ENCODE peak calls at places on chromosomes 2 and 18, in six cellular contexts. D, J, A, H, Y and U are unnamed samples.
A peak's percentile ranks its signal among the peaks of the same experiment; 100 is the strongest.

GRCh38 chr2:66433945-66434678 is 813 bp upstream of the MEIS1 start:
- DNase-seq in J (peak; percentile 60), H (peak; percentile 86), A (peak; percentile 33), D (peak; percentile 43), Y (no peak), U (peak; percentile 68)

GRCh38 chr2:51032748-51033355 is 920 bp upstream of the NRXN1 start:
- DNase-seq in A (no peak), D (no peak), J (no peak), Y (no peak), H (no peak), U (no peak)

GRCh38 chr2:52387937-52388590 is 1356.1 kb upstream of the NRXN1 start:
- DNase-seq in H (no peak), A (no peak), Y (no peak), D (no peak), J (no peak), U (no peak)

GRCh38 chr18:12296457-12296856 is 11.6 kb upstream of the TUBB6 start:
- DNase-seq in J (no peak), H (peak; percentile 75), Y (no peak), A (no peak), D (no peak), U (no peak)

GRCh38 chr2:156649596-156649995 is 213.4 kb downstream of the GPD2 start:
- DNase-seq in H (no peak), Y (no peak), D (no peak), J (no peak), A (no peak), U (no peak)

GRCh38 chr2:127197475-127198385 is 22.4 kb downstream of the CYP27C1 start:
- DNase-seq in J (peak; percentile 65), H (peak; percentile 39), Y (peak; percentile 9), A (peak; percentile 71), D (peak; percentile 69), U (peak; percentile 91)

GRCh38 chr2:192250961-192251360 is 56.2 kb upstream of the TMEFF2 start:
- DNase-seq in D (no peak), Y (no peak), J (no peak), A (no peak), H (no peak), U (no peak)

GRCh38 chr18:31643003-31643402 is 41.4 kb downstream of the B4GALT6 start:
- DNase-seq in H (no peak), A (no peak), J (no peak), D (no peak), Y (no peak), U (no peak)

GRCh38 chr2:221571391-221572179 is 519 bp downstream of the EPHA4 start:
- DNase-seq in A (no peak), H (peak; percentile 47), Y (no peak), J (peak; percentile 12), D (no peak), U (no peak)

GRCh38 chr18:3889803-3890202 is 439.8 kb downstream of the TGIF1 start:
- DNase-seq in A (peak; percentile 9), J (no peak), Y (no peak), D (no peak), H (no peak), U (no peak)

GRCh38 chr2:56450083-56450482 is 266.3 kb downstream of the CCDC85A start:
- DNase-seq in A (no peak), J (no peak), Y (no peak), D (no peak), H (no peak), U (no peak)

GRCh38 chr2:235054919-235055318 is 103.1 kb downstream of the SH3BP4 start:
- DNase-seq in Y (no peak), H (no peak), A (no peak), D (no peak), J (no peak), U (no peak)

GRCh38 chr2:230953843-230954242 is 28.8 kb upstream of the GPR55 start:
- DNase-seq in J (no peak), Y (no peak), H (no peak), D (no peak), A (no peak), U (no peak)

GRCh38 chr2:64943387-64944150 is 45.6 kb upstream of the SLC1A4 start:
- DNase-seq in J (peak; percentile 40), Y (no peak), A (peak; percentile 97), D (no peak), H (no peak), U (peak; percentile 69)

GRCh38 chr2:171235262-171235881 is 74.7 kb upstream of the TLK1 start:
- DNase-seq in J (no peak), D (no peak), Y (no peak), A (no peak), H (no peak), U (no peak)

GRCh38 chr18:3451989-3452749 is 2.2 kb downstream of the TGIF1 start:
- DNase-seq in D (peak; percentile 55), H (peak; percentile 70), A (no peak), J (no peak), Y (no peak), U (peak; percentile 54)

GRCh38 chr2:33060405-33060804 is 113.7 kb downstream of the LTBP1 start:
- DNase-seq in D (no peak), Y (no peak), H (no peak), J (no peak), A (no peak), U (no peak)

GRCh38 chr2:240449764-240450531 is 14.5 kb downstream of the GPC1 start:
- DNase-seq in A (no peak), J (no peak), H (no peak), D (no peak), Y (no peak), U (peak; percentile 46)

GRCh38 chr2:109379507-109379906 is 234.3 kb downstream of the SEPTIN10 start:
- DNase-seq in D (no peak), Y (no peak), A (no peak), J (no peak), H (no peak), U (no peak)

GRCh38 chr2:163370169-163370886 is 365.5 kb downstream of the FIGN start:
- DNase-seq in A (no peak), D (no peak), H (no peak), Y (no peak), J (no peak), U (no peak)

GRCh38 chr2:55809875-55810620 is 113.5 kb downstream of the EFEMP1 start:
- DNase-seq in A (no peak), D (no peak), J (no peak), Y (no peak), H (no peak), U (no peak)

GRCh38 chr2:11572996-11573395 is 39.2 kb downstream of the GREB1 start:
- DNase-seq in J (no peak), Y (no peak), H (no peak), D (no peak), A (no peak), U (no peak)

GRCh38 chr18:70280007-70280925 is 8.6 kb upstream of the SOCS6 start:
- DNase-seq in Y (no peak), D (no peak), A (no peak), J (no peak), H (peak; percentile 48), U (no peak)

GRCh38 chr2:64405476-64406406 is 48.2 kb upstream of the LGALSL start:
- DNase-seq in D (no peak), J (no peak), H (peak; percentile 32), Y (no peak), A (no peak), U (peak; percentile 25)

GRCh38 chr2:70965506-70965905 is 12.9 kb upstream of the ANKRD53 start:
- DNase-seq in Y (no peak), J (no peak), A (no peak), D (no peak), H (no peak), U (no peak)

GRCh38 chr2:70966681-70967080 is 11.7 kb upstream of the ANKRD53 start:
- DNase-seq in H (no peak), A (no peak), J (no peak), D (no peak), Y (no peak), U (no peak)

GRCh38 chr2:70964133-70964532 is 14.3 kb upstream of the ANKRD53 start:
- DNase-seq in Y (no peak), D (no peak), H (no peak), A (no peak), J (no peak), U (no peak)

GRCh38 chr2:70962885-70963878 is 15.2 kb upstream of the ANKRD53 start:
- DNase-seq in A (no peak), H (no peak), J (no peak), Y (no peak), D (no peak), U (no peak)

DNA sequence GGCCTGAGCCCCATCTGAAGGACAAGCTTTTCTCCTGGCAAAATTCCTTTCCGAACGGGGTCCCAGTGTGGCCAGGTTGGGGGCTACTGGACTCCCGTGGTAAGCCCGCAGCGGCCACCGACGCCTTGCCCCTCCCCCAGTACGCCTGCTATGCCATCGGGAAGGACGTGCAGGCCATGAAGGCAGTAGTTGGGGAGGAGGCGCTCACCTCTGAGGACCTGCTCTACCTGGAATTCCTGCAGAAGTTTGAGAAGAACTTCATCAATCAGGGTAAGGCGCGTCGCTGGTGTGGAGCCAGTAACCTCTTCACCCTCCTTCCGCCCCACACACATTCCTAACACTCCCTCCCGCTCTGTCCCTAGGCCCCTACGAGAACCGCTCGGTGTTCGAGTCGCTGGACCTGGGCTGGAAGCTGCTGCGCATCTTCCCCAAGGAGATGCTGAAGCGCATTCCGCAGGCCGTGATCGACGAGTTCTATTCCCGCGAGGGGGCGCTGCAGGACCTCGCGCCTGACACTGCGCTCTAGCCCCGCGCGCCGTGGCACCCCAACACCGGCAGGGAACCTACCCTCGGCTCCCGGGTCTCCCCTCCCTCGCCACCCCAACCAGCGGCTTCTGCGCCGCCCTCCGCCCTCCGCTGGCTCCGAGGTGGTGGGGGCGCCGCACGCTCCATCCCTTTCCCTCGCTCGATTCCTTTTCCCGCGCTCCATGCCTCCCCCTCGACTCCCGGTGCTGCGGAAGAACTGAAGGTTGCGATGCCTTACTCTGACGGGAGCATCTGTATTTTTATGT is 13.6 kb upstream of the ANKRD53 start:
- DNase-seq in D (peak; percentile 76), J (peak; percentile 80), A (peak; percentile 22), H (peak; percentile 56), Y (no peak), U (peak; percentile 78)
- TF ChIP-seq CTCF in D (peak; percentile 92), J (peak; percentile 93), A (peak; percentile 96), H (peak; percentile 90), Y (peak; percentile 75), U (peak; percentile 77)

GRCh38 chr2:9251154-9252001 is 44.8 kb downstream of the ASAP2 start:
- DNase-seq in D (no peak), J (peak; percentile 71), Y (no peak), H (peak; percentile 81), A (no peak), U (no peak)
- TF ChIP-seq MYC in D (no peak), J (no peak), Y (no peak), H (no peak), A (no peak), U (no peak)

GRCh38 chr18:54357660-54358494 is at the start of the genes C18orf54 and STARD6:
- DNase-seq in H (peak; percentile 92), A (peak; percentile 87), Y (peak; percentile 76), J (peak; percentile 77), D (peak; percentile 90), U (peak; percentile 92)
- TF ChIP-seq POLR2A in H (peak; percentile 86), A (no peak), Y (peak; percentile 96), J (peak; percentile 61), D (peak; percentile 85), U (peak; percentile 61)

GRCh38 chr18:27860011-27860410 is 316.9 kb downstream of the CDH2 start:
- DNase-seq in J (no peak), D (no peak), Y (no peak), H (no peak), A (no peak), U (no peak)
- TF ChIP-seq CTCF in J (no peak), D (no peak), Y (no peak), H (no peak), A (no peak), U (no peak)